ENCODE peak calls at places on chromosomes 5 and 9, in six cellular contexts. One of them, this sample, is unnamed.

GRCh38 chr9:79896390-79896789 is 324.6 kb downstream of the TLE4 start:
- DNase-seq in Right ventricle myocardium inferior: no peak
- DNase-seq in KBM-7: no peak
- DNase-seq in upper lobe of left lung: no peak
- DNase-seq in MCF 10A: peak
- DNase-seq in heart left ventricle: no peak
- DNase-seq in this sample: no peak

GRCh38 chr9:136293476-136294077 is 10.3 kb downstream of the CCDC187 start:
- DNase-seq in upper lobe of left lung: no peak
- DNase-seq in heart left ventricle: no peak
- DNase-seq in MCF 10A: no peak
- DNase-seq in Right ventricle myocardium inferior: peak
- DNase-seq in KBM-7: no peak
- DNase-seq in this sample: no peak

GRCh38 chr5:139091439-139092156 is 106.6 kb downstream of the SIL1 start:
- DNase-seq in upper lobe of left lung: no peak
- DNase-seq in heart left ventricle: no peak
- DNase-seq in KBM-7: no peak
- DNase-seq in MCF 10A: peak
- DNase-seq in Right ventricle myocardium inferior: no peak
- DNase-seq in this sample: no peak

GRCh38 chr5:17305024-17305423 is 87.6 kb downstream of the BASP1 start:
- DNase-seq in heart left ventricle: no peak
- DNase-seq in MCF 10A: peak
- DNase-seq in upper lobe of left lung: no peak
- DNase-seq in KBM-7: no peak
- DNase-seq in Right ventricle myocardium inferior: no peak
- DNase-seq in this sample: no peak

GRCh38 chr9:37974506-37975173 is 70.7 kb upstream of the SLC25A51 start:
- DNase-seq in upper lobe of left lung: no peak
- DNase-seq in KBM-7: no peak
- DNase-seq in Right ventricle myocardium inferior: no peak
- DNase-seq in MCF 10A: no peak
- DNase-seq in heart left ventricle: no peak
- DNase-seq in this sample: no peak

GRCh38 chr9:126796758-126797157 is 8.1 kb upstream of the ZBTB43 start:
- DNase-seq in heart left ventricle: no peak
- DNase-seq in MCF 10A: no peak
- DNase-seq in upper lobe of left lung: no peak
- DNase-seq in Right ventricle myocardium inferior: no peak
- DNase-seq in KBM-7: no peak
- DNase-seq in this sample: no peak

GRCh38 chr5:122156724-122157325 is 27.5 kb downstream of the ZNF474 start:
- DNase-seq in MCF 10A: peak
- DNase-seq in KBM-7: peak
- DNase-seq in Right ventricle myocardium inferior: no peak
- DNase-seq in upper lobe of left lung: no peak
- DNase-seq in heart left ventricle: no peak
- DNase-seq in this sample: no peak

GRCh38 chr5:39199335-39199734 is 20.0 kb downstream of the FYB1 start:
- DNase-seq in MCF 10A: no peak
- DNase-seq in KBM-7: no peak
- DNase-seq in upper lobe of left lung: no peak
- DNase-seq in Right ventricle myocardium inferior: no peak
- DNase-seq in heart left ventricle: no peak
- DNase-seq in this sample: no peak

GRCh38 chr5:10432059-10433008 is 9.3 kb upstream of the ROPN1L start:
- DNase-seq in KBM-7: no peak
- DNase-seq in Right ventricle myocardium inferior: no peak
- DNase-seq in MCF 10A: no peak
- DNase-seq in heart left ventricle: no peak
- DNase-seq in upper lobe of left lung: no peak
- DNase-seq in this sample: no peak

GRCh38 chr5:153660919-153661318 is 170.4 kb downstream of the GRIA1 start:
- DNase-seq in KBM-7: no peak
- DNase-seq in heart left ventricle: no peak
- DNase-seq in Right ventricle myocardium inferior: no peak
- DNase-seq in MCF 10A: no peak
- DNase-seq in upper lobe of left lung: no peak
- DNase-seq in this sample: no peak

GRCh38 chr9:79526149-79526672 is 45.6 kb upstream of the TLE4 start:
- DNase-seq in Right ventricle myocardium inferior: no peak
- DNase-seq in heart left ventricle: no peak
- DNase-seq in MCF 10A: no peak
- DNase-seq in KBM-7: no peak
- DNase-seq in upper lobe of left lung: no peak
- DNase-seq in this sample: no peak

GRCh38 chr5:156556666-156557401 is 229.9 kb downstream of the SGCD start:
- DNase-seq in upper lobe of left lung: no peak
- DNase-seq in Right ventricle myocardium inferior: no peak
- DNase-seq in MCF 10A: no peak
- DNase-seq in KBM-7: no peak
- DNase-seq in heart left ventricle: no peak
- DNase-seq in this sample: no peak

GRCh38 chr5:2156358-2157059 is 273.8 kb upstream of the IRX4 start:
- DNase-seq in upper lobe of left lung: no peak
- DNase-seq in heart left ventricle: no peak
- DNase-seq in KBM-7: no peak
- DNase-seq in Right ventricle myocardium inferior: no peak
- DNase-seq in MCF 10A: no peak
- DNase-seq in this sample: peak

GRCh38 chr5:124599048-124599973 is 147.1 kb downstream of the ZNF608 start:
- DNase-seq in heart left ventricle: peak
- DNase-seq in upper lobe of left lung: peak
- DNase-seq in Right ventricle myocardium inferior: no peak
- DNase-seq in KBM-7: peak
- DNase-seq in MCF 10A: peak
- DNase-seq in this sample: no peak

GRCh38 chr9:93154293-93154903 is 20.3 kb upstream of the NINJ1 start:
- DNase-seq in KBM-7: peak
- DNase-seq in MCF 10A: peak
- DNase-seq in heart left ventricle: no peak
- DNase-seq in upper lobe of left lung: no peak
- DNase-seq in Right ventricle myocardium inferior: no peak
- DNase-seq in this sample: no peak

GRCh38 chr9:136703231-136703870 is 9.0 kb upstream of the DIPK1B start:
- DNase-seq in MCF 10A: no peak
- DNase-seq in KBM-7: peak
- DNase-seq in heart left ventricle: no peak
- DNase-seq in Right ventricle myocardium inferior: no peak
- DNase-seq in upper lobe of left lung: no peak
- DNase-seq in this sample: no peak

GRCh38 chr9:135065804-135066203 is 21.7 kb upstream of the OLFM1 start:
- DNase-seq in upper lobe of left lung: no peak
- DNase-seq in heart left ventricle: no peak
- DNase-seq in Right ventricle myocardium inferior: no peak
- DNase-seq in MCF 10A: no peak
- DNase-seq in KBM-7: no peak
- DNase-seq in this sample: no peak

GRCh38 chr9:105333811-105334210 is 89.4 kb downstream of the SLC44A1 start:
- DNase-seq in upper lobe of left lung: no peak
- DNase-seq in KBM-7: no peak
- DNase-seq in MCF 10A: no peak
- DNase-seq in Right ventricle myocardium inferior: no peak
- DNase-seq in heart left ventricle: no peak
- DNase-seq in this sample: no peak

GRCh38 chr9:95246547-95246946 is 71.0 kb downstream of the FANCC start:
- DNase-seq in Right ventricle myocardium inferior: no peak
- DNase-seq in heart left ventricle: no peak
- DNase-seq in MCF 10A: no peak
- DNase-seq in upper lobe of left lung: no peak
- DNase-seq in KBM-7: no peak
- DNase-seq in this sample: no peak

GRCh38 chr5:14208071-14209021 is 65.2 kb downstream of the TRIO start:
- DNase-seq in KBM-7: peak
- DNase-seq in upper lobe of left lung: no peak
- DNase-seq in Right ventricle myocardium inferior: no peak
- DNase-seq in MCF 10A: peak
- DNase-seq in heart left ventricle: no peak
- DNase-seq in this sample: no peak

GRCh38 chr9:75186767-75187380 is 98.6 kb downstream of the OSTF1 start:
- DNase-seq in heart left ventricle: no peak
- DNase-seq in upper lobe of left lung: no peak
- DNase-seq in MCF 10A: peak
- DNase-seq in KBM-7: peak
- DNase-seq in Right ventricle myocardium inferior: no peak
- DNase-seq in this sample: no peak

GRCh38 chr5:67214713-67215591 is 18.4 kb upstream of the CD180 start:
- DNase-seq in upper lobe of left lung: peak
- DNase-seq in heart left ventricle: no peak
- DNase-seq in Right ventricle myocardium inferior: no peak
- DNase-seq in KBM-7: no peak
- DNase-seq in MCF 10A: no peak
- DNase-seq in this sample: no peak

GRCh38 chr9:132193227-132194110 is 31.6 kb downstream of the NTNG2 start:
- DNase-seq in KBM-7: no peak
- DNase-seq in MCF 10A: no peak
- DNase-seq in Right ventricle myocardium inferior: no peak
- DNase-seq in upper lobe of left lung: no peak
- DNase-seq in heart left ventricle: no peak
- DNase-seq in this sample: no peak

GRCh38 chr5:160961761-160962160 is 109.8 kb upstream of the ATP10B start:
- DNase-seq in KBM-7: no peak
- DNase-seq in MCF 10A: peak
- DNase-seq in heart left ventricle: no peak
- DNase-seq in upper lobe of left lung: no peak
- DNase-seq in Right ventricle myocardium inferior: no peak
- DNase-seq in this sample: no peak

GRCh38 chr9:136725612-136726011 is 13.2 kb downstream of the DIPK1B start:
- DNase-seq in MCF 10A: peak
- DNase-seq in heart left ventricle: no peak
- DNase-seq in KBM-7: no peak
- DNase-seq in Right ventricle myocardium inferior: no peak
- DNase-seq in upper lobe of left lung: no peak
- DNase-seq in this sample: no peak